ENCODE peak calls at places on chromosomes 6 and 20, in six cellular contexts. U is A549, L is IMR-90, H is HepG2, R is GM12878, D is K562. I is an unnamed sample.

GRCh38 chr20:35699914-35700624 is 864 bp downstream of the ROMO1 start:
- DNase-seq in U (no peak), L (peak), H (no peak), R (no peak), D (no peak), I (no peak)

GRCh38 chr6:41352396-41352795 is 17.0 kb downstream of the NCR2 start:
- DNase-seq in U (no peak), L (no peak), H (no peak), R (no peak), D (no peak), I (no peak)

GRCh38 chr6:74631558-74631957 is 574.3 kb downstream of the COL12A1 start:
- DNase-seq in U (peak), L (peak), H (no peak), R (no peak), D (no peak), I (no peak)

GRCh38 chr6:5138995-5139827 is 54.1 kb downstream of the PPP1R3G start:
- DNase-seq in U (no peak), L (no peak), H (no peak), R (no peak), D (no peak), I (no peak)

GRCh38 chr6:20455175-20456075 is 53.7 kb downstream of the E2F3 start:
- DNase-seq in U (no peak), L (peak), H (no peak), R (no peak), D (no peak), I (no peak)

GRCh38 chr6:111824608-111825337 is 48.5 kb downstream of the FYN start:
- DNase-seq in U (no peak), L (peak), H (no peak), R (no peak), D (no peak), I (no peak)

GRCh38 chr20:7264137-7264536 is 496.7 kb downstream of the BMP2 start:
- DNase-seq in U (no peak), L (no peak), H (no peak), R (no peak), D (no peak), I (no peak)

GRCh38 chr20:56259948-56260347 is 11.4 kb downstream of the MC3R start:
- DNase-seq in U (no peak), L (no peak), H (no peak), R (no peak), D (no peak), I (no peak)

GRCh38 chr6:15232836-15233510 is 12.9 kb upstream of the JARID2 start:
- DNase-seq in U (no peak), L (no peak), H (no peak), R (no peak), D (no peak), I (no peak)

GRCh38 chr6:77740380-77740779 is 87.5 kb downstream of the MEI4 start:
- DNase-seq in U (peak), L (peak), H (peak), R (no peak), D (peak), I (no peak)

GRCh38 chr6:7062445-7063162 is 45.2 kb upstream of the RREB1 start:
- DNase-seq in U (no peak), L (no peak), H (no peak), R (no peak), D (no peak), I (no peak)

GRCh38 chr6:54846243-54846856 is at the start of gene FAM83B:
- DNase-seq in U (no peak), L (no peak), H (no peak), R (no peak), D (no peak), I (peak)

GRCh38 chr6:87197547-87197946 is 42.2 kb downstream of the ZNF292 start:
- DNase-seq in U (no peak), L (no peak), H (no peak), R (peak), D (no peak), I (no peak)

DNA sequence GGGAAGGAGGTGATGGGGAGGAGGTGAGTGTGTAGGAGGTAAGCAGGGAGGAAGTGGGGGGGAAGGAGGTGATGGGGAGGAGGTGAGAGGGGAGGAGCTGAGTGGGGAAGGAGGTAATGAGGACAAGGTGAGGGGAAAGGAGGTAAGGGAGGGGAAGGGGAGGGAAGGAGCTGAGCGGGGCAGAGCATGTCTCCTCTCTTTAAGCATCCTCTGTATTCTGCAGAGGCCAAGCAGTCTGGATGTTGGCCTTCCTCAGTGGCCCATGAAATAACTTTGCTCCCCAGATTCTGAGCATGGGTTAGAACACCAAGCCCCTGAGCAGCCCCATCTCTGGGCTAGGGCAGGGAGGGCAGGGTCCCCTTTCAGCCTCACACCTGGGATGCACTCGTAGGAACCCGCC is 84.6 kb downstream of the EDN3 start:
- DNase-seq in U (no peak), L (no peak), H (no peak), R (no peak), D (no peak), I (no peak)
- TF ChIP-seq BHLHE40 in U (no peak), L (no peak), H (no peak), R (no peak), D (no peak), I (no peak)

DNA sequence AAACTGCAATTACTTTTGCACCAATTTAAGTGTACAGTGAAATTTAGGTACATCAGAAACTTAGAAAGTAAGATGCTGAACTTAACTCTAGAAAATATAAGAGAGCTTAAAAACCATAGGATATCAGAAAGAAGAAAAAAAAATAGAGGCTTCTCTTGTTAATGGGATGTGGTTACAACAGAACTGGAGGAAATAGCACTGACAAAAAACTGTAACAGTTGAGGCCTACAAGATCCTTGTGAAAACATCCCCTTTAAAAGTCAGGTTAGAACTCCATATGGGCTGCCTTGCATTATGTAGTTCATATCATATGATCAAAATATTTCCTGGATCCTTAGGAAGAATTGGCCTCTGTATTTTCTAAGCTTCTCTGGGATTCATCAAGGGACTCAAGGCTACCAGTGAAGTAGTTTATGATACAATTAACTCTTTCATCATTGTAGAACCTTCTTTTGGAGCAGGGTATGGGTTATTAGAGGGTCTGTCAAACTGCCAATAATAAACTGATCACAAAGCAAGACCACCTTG is 24.8 kb downstream of the MTCL3 start:
- DNase-seq in U (no peak), L (no peak), H (no peak), R (no peak), D (no peak), I (no peak)
- TF ChIP-seq BHLHE40 in U (no peak), L (no peak), H (no peak), R (no peak), D (no peak), I (no peak)

GRCh38 chr20:41080866-41081265 is 52.2 kb downstream of the TOP1 start:
- DNase-seq in U (no peak), L (peak), H (no peak), R (no peak), D (no peak), I (no peak)

GRCh38 chr20:41076776-41077175 is 48.2 kb downstream of the TOP1 start:
- DNase-seq in U (no peak), L (no peak), H (no peak), R (no peak), D (no peak), I (no peak)

GRCh38 chr20:41079066-41079465 is 50.4 kb downstream of the TOP1 start:
- DNase-seq in U (no peak), L (no peak), H (no peak), R (no peak), D (no peak), I (no peak)

GRCh38 chr20:41081276-41081814 is 52.7 kb downstream of the TOP1 start:
- DNase-seq in U (no peak), L (peak), H (no peak), R (no peak), D (no peak), I (no peak)

GRCh38 chr20:41078329-41078728 is 49.7 kb downstream of the TOP1 start:
- DNase-seq in U (peak), L (peak), H (peak), R (peak), D (no peak), I (no peak)
- TF ChIP-seq BHLHE40 in U (no peak), L (no peak), H (no peak), R (no peak), D (no peak), I (no peak)

GRCh38 chr6:34362176-34362575 is 30.3 kb downstream of the NUDT3 start:
- DNase-seq in U (no peak), L (no peak), H (no peak), R (no peak), D (no peak), I (no peak)

GRCh38 chr6:34362909-34363713 is 29.4 kb downstream of the NUDT3 start:
- DNase-seq in U (no peak), L (no peak), H (peak), R (peak), D (no peak), I (no peak)

GRCh38 chr6:34358389-34358906 is 34.0 kb downstream of the NUDT3 start:
- DNase-seq in U (no peak), L (peak), H (no peak), R (no peak), D (no peak), I (peak)

GRCh38 chr6:34359438-34360158 is 32.9 kb downstream of the NUDT3 start:
- DNase-seq in U (no peak), L (peak), H (no peak), R (no peak), D (no peak), I (no peak)

DNA sequence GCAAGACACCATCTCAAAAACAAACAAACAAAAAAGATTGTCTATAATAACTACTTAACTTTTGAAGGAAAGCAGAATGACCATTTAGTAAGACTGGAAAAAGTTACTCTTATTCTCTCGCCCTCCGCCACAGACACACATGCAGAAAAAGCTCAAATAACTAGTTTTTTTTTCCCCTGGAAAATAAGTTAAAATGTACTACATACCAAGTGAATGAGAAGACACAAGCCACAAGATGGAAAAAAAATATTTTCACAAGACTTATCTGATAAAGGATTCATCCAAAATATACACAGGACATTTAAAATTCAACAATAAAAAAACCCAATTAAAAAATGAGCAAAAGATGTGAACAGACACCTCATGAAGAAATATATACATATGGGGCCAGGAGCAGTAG is 31.9 kb downstream of the NUDT3 start:
- DNase-seq in U (no peak), L (peak), H (no peak), R (no peak), D (no peak), I (no peak)
- TF ChIP-seq BHLHE40 in U (no peak), L (no peak), H (no peak), R (no peak), D (no peak), I (no peak)

DNA sequence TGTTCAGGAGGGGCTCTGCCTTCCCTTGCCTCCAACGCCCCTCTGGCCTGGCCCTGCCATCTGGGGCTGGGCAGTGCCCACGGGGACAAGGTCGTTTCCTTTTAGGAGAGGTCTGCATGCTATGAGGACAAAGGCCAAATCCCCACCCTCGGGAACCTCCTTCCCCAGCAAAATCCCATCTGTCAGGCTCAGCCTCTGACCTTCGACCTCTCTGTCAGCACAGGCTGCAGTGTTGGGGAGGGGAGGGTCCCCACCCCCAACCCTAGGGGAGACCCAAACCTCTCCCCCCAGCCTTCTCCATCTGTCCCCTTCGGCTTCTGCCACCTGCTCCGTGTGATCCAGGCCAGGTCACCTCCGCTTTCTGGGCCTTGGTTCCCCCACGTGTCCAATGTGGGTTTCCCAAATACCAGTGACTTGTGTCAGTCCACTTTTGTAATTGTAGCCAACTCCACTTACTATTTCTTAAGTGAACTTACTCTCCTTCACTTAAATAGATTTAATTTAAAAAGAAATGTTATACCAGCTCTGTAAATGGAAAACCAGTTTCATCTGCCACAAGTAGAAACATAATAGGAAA is 10.1 kb upstream of the FAM110A start:
- DNase-seq in U (no peak), L (no peak), H (no peak), R (no peak), D (no peak), I (no peak)
- TF ChIP-seq BHLHE40 in U (no peak), L (no peak), H (no peak), R (no peak), D (no peak), I (no peak)

DNA sequence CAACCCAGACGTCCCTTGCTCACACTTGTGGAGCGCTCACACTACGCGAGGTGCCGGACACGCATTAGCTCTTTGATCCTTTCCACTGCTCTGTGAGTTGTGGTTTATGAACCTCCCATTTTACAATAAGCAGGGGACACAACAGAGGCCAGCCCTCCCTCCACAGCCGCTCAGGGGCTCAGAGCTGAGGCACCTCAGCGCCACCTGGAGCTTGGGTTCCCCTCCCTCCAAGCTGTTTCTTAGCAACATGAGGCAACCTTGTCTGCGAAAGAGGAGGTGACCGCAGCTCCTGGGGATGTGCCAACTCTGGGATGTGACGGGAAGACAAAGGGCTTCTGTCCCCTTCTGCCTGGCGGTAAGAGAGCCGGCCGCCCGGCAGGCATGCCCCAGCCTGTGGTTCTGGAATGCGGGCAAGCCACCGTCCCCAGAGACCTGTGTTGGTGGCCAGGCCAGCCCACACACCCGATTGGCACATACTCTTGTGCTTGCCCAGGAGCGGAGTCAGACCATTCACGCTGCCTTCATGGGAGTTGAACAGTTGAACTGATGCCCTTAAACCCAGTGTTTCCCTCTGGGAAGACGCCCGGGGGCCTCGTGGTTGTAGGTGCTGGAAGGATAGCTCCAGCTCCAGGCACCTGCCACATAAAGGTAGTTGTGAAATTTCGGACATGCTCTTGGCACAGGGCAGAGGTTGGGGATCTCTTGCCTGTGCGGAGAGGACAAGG is 44.5 kb downstream of the RBM38 start:
- DNase-seq in U (peak), L (no peak), H (peak), R (no peak), D (peak), I (no peak)
- TF ChIP-seq BHLHE40 in U (no peak), L (no peak), H (peak), R (no peak), D (no peak), I (no peak)

GRCh38 chr20:37728635-37728983 is 34.8 kb downstream of the CTNNBL1 start:
- DNase-seq in U (no peak), L (no peak), H (no peak), R (no peak), D (peak), I (no peak)

GRCh38 chr20:37727957-37728634 is 34.3 kb downstream of the CTNNBL1 start:
- DNase-seq in U (no peak), L (no peak), H (no peak), R (no peak), D (no peak), I (no peak)

GRCh38 chr20:37727247-37727956 is 33.6 kb downstream of the CTNNBL1 start:
- DNase-seq in U (no peak), L (no peak), H (peak), R (no peak), D (no peak), I (no peak)

GRCh38 chr20:37729909-37730308 is 36.1 kb downstream of the CTNNBL1 start:
- DNase-seq in U (no peak), L (peak), H (no peak), R (no peak), D (no peak), I (no peak)

DNA sequence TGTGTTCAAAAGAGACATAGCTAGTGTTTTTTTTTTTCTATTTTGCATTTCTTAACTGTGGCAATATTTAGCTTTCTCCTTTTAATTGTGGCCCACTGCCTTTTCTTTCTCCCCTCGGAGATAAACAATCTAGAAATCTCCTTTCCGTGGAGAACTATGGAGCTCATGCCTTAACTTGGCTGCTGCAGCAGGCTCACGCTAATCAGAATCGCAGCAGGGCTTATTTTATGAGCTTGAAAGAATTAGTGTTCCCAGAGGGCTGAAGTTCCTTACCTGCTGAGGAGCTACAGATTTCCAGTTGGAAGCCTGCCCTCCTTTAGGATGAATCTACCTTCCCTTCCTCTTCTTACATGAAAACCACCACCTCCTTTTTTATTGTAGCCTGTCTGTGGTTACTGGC is 35.6 kb downstream of the CTNNBL1 start:
- DNase-seq in U (no peak), L (no peak), H (no peak), R (no peak), D (no peak), I (peak)
- TF ChIP-seq BHLHE40 in U (no peak), L (no peak), H (no peak), R (no peak), D (no peak), I (no peak)

DNA sequence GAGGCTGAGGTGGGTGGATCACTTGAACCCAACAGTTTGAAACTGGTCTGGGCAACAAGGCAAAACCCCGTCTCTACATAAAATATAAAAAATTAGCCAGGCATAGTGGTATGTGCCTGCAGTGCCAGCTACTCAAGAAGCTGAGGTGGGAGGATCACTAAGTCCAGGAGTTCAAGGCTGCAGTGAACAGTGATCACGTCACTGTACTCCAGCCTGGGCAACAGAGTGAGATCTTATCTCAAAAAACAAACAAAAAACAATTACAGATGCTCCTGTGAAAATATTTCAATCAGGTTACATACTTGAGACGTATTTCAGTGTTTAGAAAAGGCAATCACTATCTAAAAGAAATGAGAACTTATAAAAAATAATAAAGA is 33.8 kb downstream of the RANBP9 start:
- DNase-seq in U (peak), L (no peak), H (peak), R (no peak), D (no peak), I (no peak)
- TF ChIP-seq BHLHE40 in U (no peak), L (no peak), H (no peak), R (no peak), D (no peak), I (no peak)

DNA sequence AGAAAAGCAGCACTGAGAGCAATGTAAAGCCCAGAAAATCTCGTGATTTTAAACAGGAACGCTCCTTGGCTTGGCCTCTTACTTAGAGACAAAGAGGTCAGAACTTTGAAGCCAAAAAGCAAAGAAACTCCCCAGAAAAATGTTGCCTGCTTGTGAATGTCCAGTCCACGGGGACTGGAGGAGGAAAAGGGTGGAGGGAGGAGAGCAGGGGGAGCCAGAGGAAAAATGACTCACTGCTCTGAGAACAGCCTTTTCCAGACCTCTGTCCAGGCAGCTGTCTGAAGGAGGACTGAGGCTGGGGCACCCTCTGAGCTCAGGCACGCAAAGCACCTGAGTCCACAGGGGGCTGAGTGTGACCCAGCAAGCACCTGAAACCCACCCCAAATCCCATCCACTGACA is 64.7 kb downstream of the TRAM2 start:
- DNase-seq in U (peak), L (peak), H (no peak), R (no peak), D (peak), I (no peak)
- TF ChIP-seq BHLHE40 in U (no peak), L (no peak), H (no peak), R (no peak), D (no peak), I (no peak)